ENCODE peak calls at places on chromosomes 12 and 14, in seven cellular contexts. F is K562; R is sciatic nerve; C is neuronal stem cell; O is ELR; K is activated T-cell treated with anti-CD3 and anti-CD28 coated beads, Interleukin-2, amount 50 U/mL, for 4 hours; A is sigmoid colon. H is an unnamed sample.
A peak's percentile ranks its signal among the peaks of the same experiment; 100 is the strongest.

GRCh38 chr12:19482551-19483109 is 43.3 kb downstream of the AEBP2 start:
- DNase-seq in K (peak; percentile 18), F (peak; percentile 53), O (no peak), A (no peak), R (no peak), C (no peak), H (no peak)

GRCh38 chr12:108826115-108826806 is 31.1 kb downstream of the SSH1 start:
- DNase-seq in C (no peak), A (peak; percentile 88), R (peak; percentile 82), F (no peak), O (peak; percentile 94), K (no peak), H (peak; percentile 93)

GRCh38 chr12:15590180-15590826 is 198.9 kb downstream of the EPS8 start:
- DNase-seq in R (no peak), A (peak; percentile 68), F (peak; percentile 48), O (peak; percentile 78), K (peak; percentile 11), C (peak; percentile 59), H (no peak)

GRCh38 chr14:100790785-100791667 is 34.9 kb upstream of the MEG3 start:
- DNase-seq in F (peak; percentile 90), K (no peak), O (no peak), C (no peak), A (no peak), R (no peak), H (no peak)

GRCh38 chr12:55997535-55997859 is 421 bp downstream of the SUOX start:
- DNase-seq in A (peak; percentile 68), R (no peak), C (no peak), K (no peak), F (no peak), O (no peak), H (no peak)

GRCh38 chr14:97299661-97300060 is 502.5 kb downstream of the VRK1 start:
- DNase-seq in F (no peak), K (no peak), C (no peak), O (no peak), R (no peak), A (no peak), H (no peak)

GRCh38 chr12:121287267-121287954 is 9.1 kb downstream of the CAMKK2 start:
- DNase-seq in R (no peak), F (no peak), O (peak; percentile 55), C (no peak), K (no peak), A (no peak), H (no peak)

GRCh38 chr12:47100146-47100545 is 20.4 kb upstream of the AMIGO2 start:
- DNase-seq in A (no peak), F (no peak), R (no peak), O (peak; percentile 55), K (no peak), C (no peak), H (no peak)

GRCh38 chr14:54976316-54976715 is 50.6 kb downstream of the WDHD1 start:
- DNase-seq in K (no peak), F (no peak), A (no peak), O (peak; percentile 81), R (no peak), C (no peak), H (no peak)

GRCh38 chr14:81341405-81342180 is 58.5 kb downstream of the STON2 start:
- DNase-seq in F (no peak), C (no peak), K (no peak), O (no peak), A (no peak), R (no peak), H (no peak)

GRCh38 chr12:81596558-81596957 is 162.6 kb downstream of the PPFIA2 start:
- DNase-seq in A (no peak), R (no peak), C (no peak), F (no peak), K (no peak), O (no peak), H (no peak)

GRCh38 chr12:18439541-18439940 is 178.2 kb downstream of the PIK3C2G start:
- DNase-seq in R (no peak), A (no peak), O (peak; percentile 83), F (peak; percentile 4), K (no peak), C (no peak), H (no peak)

GRCh38 chr14:68800361-68800760 is 7.5 kb upstream of the ZFP36L1 start:
- DNase-seq in F (no peak), O (peak; percentile 31), R (no peak), A (no peak), C (no peak), K (no peak), H (no peak)

GRCh38 chr12:70730675-70731180 is 93.5 kb upstream of the PTPRB start:
- DNase-seq in K (no peak), C (no peak), R (no peak), F (no peak), O (no peak), A (no peak), H (no peak)

GRCh38 chr12:124548854-124549378 is 18.5 kb downstream of the NCOR2 start:
- DNase-seq in C (no peak), A (peak; percentile 88), O (peak; percentile 45), R (no peak), F (no peak), K (peak; percentile 39), H (no peak)

GRCh38 chr14:68409355-68409754 is 383.5 kb downstream of the ZFP36L1 start:
- DNase-seq in C (no peak), K (no peak), F (no peak), R (no peak), A (no peak), O (no peak), H (no peak)

GRCh38 chr12:64077922-64078321 is 144.2 kb downstream of the KICS2 start:
- DNase-seq in A (no peak), O (peak; percentile 55), C (no peak), K (no peak), R (no peak), F (no peak), H (no peak)

GRCh38 chr12:65496617-65497016 is 218.1 kb downstream of the MSRB3 start:
- DNase-seq in C (no peak), A (no peak), K (no peak), F (no peak), R (no peak), O (no peak), H (no peak)

GRCh38 chr12:120749256-120749655 is 23.6 kb downstream of the ACADS start:
- DNase-seq in F (no peak), R (no peak), K (no peak), A (no peak), O (no peak), C (no peak), H (no peak)

GRCh38 chr14:106203438-106203837 is 677.1 kb downstream of the TMEM121 start:
- DNase-seq in O (no peak), A (no peak), K (no peak), R (no peak), C (no peak), F (peak; percentile 84), H (no peak)

GRCh38 chr14:61296707-61297502 is 15.8 kb upstream of the TMEM30B start:
- DNase-seq in C (no peak), K (no peak), A (no peak), O (peak; percentile 61), R (no peak), F (peak; percentile 12), H (no peak)

GRCh38 chr12:103965590-103966407 is at the start of gene TDG:
- DNase-seq in A (peak; percentile 99), C (peak; percentile 95), R (peak; percentile 99), K (peak; percentile 94), O (peak; percentile 99), F (peak; percentile 96), H (peak; percentile 99)

GRCh38 chr14:103534576-103535061 is 5.6 kb downstream of the TRMT61A start:
- DNase-seq in F (no peak), C (no peak), K (no peak), O (no peak), A (peak; percentile 95), R (no peak), H (no peak)

GRCh38 chr12:54352022-54352531 is 12.2 kb downstream of the GPR84 start:
- DNase-seq in O (peak; percentile 27), C (peak; percentile 79), F (peak; percentile 76), A (peak; percentile 92), K (peak; percentile 48), R (no peak), H (no peak)

GRCh38 chr14:21846227-21846885 is 172.7 kb upstream of the OR4E1 start:
- DNase-seq in K (peak; percentile 68), A (no peak), F (peak; percentile 14), R (peak; percentile 64), O (peak; percentile 40), C (peak; percentile 30), H (peak; percentile 72)

GRCh38 chr14:76386922-76387782 is 11.2 kb downstream of the ESRRB start:
- DNase-seq in K (peak; percentile 45), R (peak; percentile 75), O (peak; percentile 75), F (peak; percentile 76), A (no peak), C (peak; percentile 80), H (peak; percentile 85)

GRCh38 chr14:101078105-101078891 is 174.8 kb upstream of the RTL1 start:
- DNase-seq in O (no peak), A (no peak), K (no peak), C (no peak), R (no peak), F (no peak), H (no peak)

GRCh38 chr12:30990316-30990715 is 63.8 kb downstream of the TSPAN11 start:
- DNase-seq in O (no peak), F (no peak), C (no peak), R (no peak), A (no peak), K (no peak), H (no peak)

GRCh38 chr14:38138581-38139138 is 69.0 kb upstream of the SSTR1 start:
- DNase-seq in A (no peak), R (no peak), F (no peak), K (no peak), O (peak; percentile 64), C (no peak), H (no peak)

GRCh38 chr14:78448483-78449094 is 278.4 kb downstream of the NRXN3 start:
- DNase-seq in K (no peak), C (peak; percentile 71), R (no peak), F (peak; percentile 58), A (no peak), O (peak; percentile 32), H (no peak)

H was measured in posterior vena cava.